ENCODE peak calls at places on chromosomes 2 and 18, in six cellular contexts. D is GM23248, R is Karpas-422, L is neuronal stem cell, G is hepatocyte, P is endothelial cell of umbilical vein. H is an unnamed sample. For H3K4me1, the result is how much of the 10 kb centered on the place peaks cover.

GRCh38 chr2:190180313-190181065 is 118.0 kb upstream of the MSTN start:
- DNase-seq in L (peak), P (peak), R (peak), G (peak), D (peak), H (peak)

GRCh38 chr2:1037066-1037465 is 86.4 kb downstream of the SNTG2 start:
- DNase-seq in G (no peak), R (no peak), L (no peak), D (peak), P (no peak), H (no peak)

GRCh38 chr18:43596106-43596712 is 318.9 kb upstream of the SYT4 start:
- DNase-seq in P (peak), L (peak), R (peak), D (peak), G (peak), H (peak)

GRCh38 chr2:73830871-73831401 is 2.2 kb downstream of the STAMBP start:
- DNase-seq in D (peak), P (peak), G (no peak), R (no peak), L (no peak), H (no peak)

GRCh38 chr18:76765649-76766048 is 56.7 kb upstream of the ZNF236 start:
- DNase-seq in L (no peak), D (peak), P (no peak), G (no peak), R (no peak), H (no peak)

GRCh38 chr18:58213445-58213844 is 169.4 kb downstream of the NEDD4L start:
- DNase-seq in L (no peak), G (no peak), P (no peak), R (no peak), D (peak), H (no peak)

GRCh38 chr2:109218087-109218791 is 89.2 kb downstream of the SH3RF3 start:
- DNase-seq in L (no peak), P (no peak), G (no peak), R (no peak), D (no peak), H (no peak)

GRCh38 chr2:33321236-33321731 is 155.2 kb upstream of the RASGRP3 start:
- DNase-seq in D (peak), L (no peak), R (no peak), G (no peak), P (no peak), H (no peak)

GRCh38 chr2:11330457-11331142 is 13.8 kb downstream of the ROCK2 start:
- DNase-seq in R (peak), G (no peak), L (no peak), D (peak), P (no peak), H (no peak)

GRCh38 chr2:42848270-42848669 is 55.9 kb upstream of the HAAO start:
- DNase-seq in G (no peak), L (no peak), P (no peak), D (no peak), R (no peak), H (no peak)

GRCh38 chr2:120904379-120904778 is 168.7 kb downstream of the GLI2 start:
- DNase-seq in G (no peak), R (no peak), P (no peak), D (no peak), L (no peak), H (no peak)

GRCh38 chr2:65313954-65314256 is 86.3 kb downstream of the ACTR2 start:
- DNase-seq in G (no peak), D (no peak), R (no peak), L (no peak), P (no peak), H (no peak)

GRCh38 chr2:138275881-138276280 is 225.7 kb upstream of the SPOPL start:
- DNase-seq in R (no peak), D (peak), P (no peak), G (peak), L (no peak), H (no peak)

GRCh38 chr2:233369897-233370758 is 15.8 kb downstream of the DGKD start:
- DNase-seq in D (no peak), P (no peak), R (no peak), L (no peak), G (no peak), H (no peak)

GRCh38 chr2:19767876-19768275 is 133.9 kb downstream of the TTC32 start:
- DNase-seq in G (no peak), P (no peak), R (no peak), L (no peak), D (no peak), H (no peak)

GRCh38 chr2:36058076-36058475 is 297.5 kb upstream of the CRIM1 start:
- DNase-seq in R (no peak), L (no peak), D (no peak), G (no peak), P (peak), H (no peak)

GRCh38 chr2:241234066-241234790 is 45.8 kb downstream of the ANO7 start:
- DNase-seq in R (no peak), G (no peak), D (no peak), L (no peak), P (no peak), H (no peak)
- H2AFZ ChIP-seq in R (no peak), G (no peak), D (no peak), L (no peak), P (no peak), H (no peak)

GRCh38 chr18:79030680-79031079 is 38.5 kb upstream of the ATP9B start:
- DNase-seq in L (no peak), D (no peak), R (no peak), P (no peak), G (no peak), H (no peak)
- H3K27ac ChIP-seq in L (no peak), D (no peak), R (no peak), P (no peak), G (no peak), H (no peak)

DNA sequence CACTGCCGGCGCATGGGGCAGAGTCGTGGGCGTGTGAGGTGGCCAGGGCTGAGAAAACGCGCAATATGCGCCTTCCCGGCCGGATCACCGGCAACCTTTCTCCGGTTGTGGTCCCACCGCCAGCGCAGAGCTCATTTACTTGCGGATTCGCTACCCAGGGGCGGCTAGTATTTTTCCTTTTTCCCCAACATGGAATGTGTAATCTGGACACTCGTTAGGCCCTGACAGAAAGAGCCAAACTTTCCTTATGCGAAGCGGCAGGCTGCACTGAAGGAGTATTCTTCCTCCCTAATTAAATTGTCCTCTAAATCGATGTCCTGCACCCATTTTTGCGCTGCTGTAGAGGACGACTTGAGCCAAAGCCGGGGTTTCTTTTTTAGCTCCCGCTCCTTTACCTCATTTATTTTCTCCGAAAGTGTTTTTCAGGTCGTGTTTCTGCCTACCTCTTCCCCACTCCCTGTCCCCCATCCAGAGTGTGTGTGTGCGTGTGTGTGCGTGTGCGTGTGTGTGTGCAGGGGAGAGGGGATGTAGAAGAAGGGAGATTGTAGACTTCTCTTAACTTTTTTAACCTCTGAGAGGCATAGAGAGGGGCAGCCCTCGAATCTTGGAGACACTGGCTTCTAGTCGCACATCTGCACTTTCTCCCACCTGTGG is 2.7 kb downstream of the OTX1 start:
- DNase-seq in L (no peak), R (no peak), D (no peak), P (no peak), G (no peak), H (peak)
- H3K4me1 ChIP-seq in L (under half), R (under half), D (under half), P (under half), G (under half), H (half or more)

GRCh38 chr2:40507429-40507828 is 55.5 kb upstream of the SLC8A1 start:
- DNase-seq in D (no peak), L (no peak), R (no peak), G (no peak), P (no peak), H (no peak)

GRCh38 chr2:40512246-40512645 is 60.4 kb upstream of the SLC8A1 start:
- DNase-seq in D (no peak), G (no peak), L (no peak), R (no peak), P (no peak), H (no peak)

GRCh38 chr2:40516604-40517003 is 64.7 kb upstream of the SLC8A1 start:
- DNase-seq in P (no peak), L (no peak), R (no peak), G (no peak), D (no peak), H (no peak)

GRCh38 chr2:40511661-40512213 is 59.8 kb upstream of the SLC8A1 start:
- DNase-seq in P (peak), D (peak), R (no peak), L (no peak), G (no peak), H (no peak)
- H2AFZ ChIP-seq in P (peak), D (peak), R (no peak), L (peak), G (no peak), H (peak)

GRCh38 chr18:32351014-32351413 is 119.7 kb downstream of the GAREM1 start:
- DNase-seq in D (peak), P (peak), R (no peak), L (no peak), G (no peak), H (no peak)
- H3K27ac ChIP-seq in D (peak), P (no peak), R (no peak), L (no peak), G (peak), H (no peak)

DNA sequence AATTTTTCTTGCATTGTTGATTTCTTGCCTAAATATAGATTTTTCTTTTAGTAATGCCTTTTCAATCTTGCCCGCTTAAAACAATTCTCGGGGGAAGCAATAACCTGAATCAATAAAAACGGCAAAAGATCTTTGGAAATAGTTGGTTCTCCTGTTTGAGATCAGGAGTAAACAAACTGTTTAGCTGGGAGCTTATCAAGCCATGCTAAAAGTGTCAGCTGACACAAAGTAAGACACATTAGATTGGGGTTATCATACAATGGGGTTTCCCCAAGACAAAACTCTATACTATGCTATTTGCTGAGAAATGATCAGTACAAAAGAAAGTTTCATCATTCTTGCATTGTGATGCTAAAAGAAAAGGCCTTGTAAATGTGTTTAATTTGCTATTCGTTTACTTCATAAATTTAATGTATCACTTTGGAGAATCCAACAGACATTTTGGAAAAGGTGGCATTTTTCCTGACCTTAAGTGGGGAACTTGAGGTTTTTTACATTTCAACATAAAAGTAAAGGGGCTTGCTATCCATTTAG is 46.5 kb downstream of the ATIC start:
- DNase-seq in R (no peak), G (no peak), D (peak), P (no peak), L (no peak), H (no peak)
- H3K4me1 ChIP-seq in R (under half), G (under half), D (under half), P (under half), L (under half), H (under half)

GRCh38 chr2:173943139-173943538 is 22.0 kb downstream of the SP3 start:
- DNase-seq in P (no peak), G (no peak), L (no peak), R (no peak), D (no peak), H (no peak)
- H2AFZ ChIP-seq in P (no peak), G (no peak), L (no peak), R (no peak), D (no peak), H (no peak)

DNA sequence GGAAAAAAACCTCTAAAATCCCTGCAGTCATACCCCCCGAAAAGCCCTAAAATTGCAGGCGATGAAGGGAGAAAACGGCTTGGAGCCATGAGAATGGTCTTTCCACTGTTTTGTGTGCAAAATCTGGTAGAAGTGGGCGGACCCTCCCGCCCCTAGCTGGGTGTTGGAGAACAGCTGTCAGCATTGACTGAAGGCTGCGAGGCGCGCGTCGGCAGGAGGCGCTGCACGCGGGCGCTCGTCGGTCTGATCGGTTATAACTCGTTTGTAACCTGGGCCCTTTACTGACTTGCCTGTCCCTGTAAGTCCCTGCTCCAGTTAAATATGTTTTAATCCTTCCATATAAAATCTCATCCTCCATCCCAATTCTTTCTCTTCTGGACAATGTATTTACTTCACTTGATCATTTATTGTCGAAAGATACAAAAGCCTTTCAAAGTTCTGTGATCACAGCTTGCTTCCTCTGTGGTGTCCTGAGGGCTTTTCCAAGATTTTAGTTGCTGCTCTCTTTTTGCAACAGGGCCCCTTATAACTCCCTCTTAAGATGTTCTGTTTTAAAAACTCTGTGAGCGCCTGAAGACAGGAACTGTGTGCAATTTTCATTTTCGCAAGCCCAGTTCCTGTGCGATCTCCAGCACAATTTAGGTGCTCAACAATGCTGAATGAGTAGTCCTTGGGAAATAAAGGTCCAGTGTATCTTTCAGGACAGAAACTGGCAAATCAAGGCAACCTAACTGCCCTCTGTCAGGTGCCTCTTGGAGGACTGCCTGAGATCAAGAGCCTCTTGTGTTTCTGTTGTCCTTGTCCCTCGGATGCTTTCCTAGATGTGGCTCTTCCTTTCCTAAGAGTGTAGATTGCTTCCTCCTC is 906 bp upstream of the HNRNPLL start:
- DNase-seq in D (peak), L (peak), R (peak), G (peak), P (peak), H (peak)
- H3K27ac ChIP-seq in D (peak), L (peak), R (peak), G (peak), P (peak), H (peak)

GRCh38 chr2:112627060-112628040 is 18.4 kb upstream of the SLC20A1 start:
- DNase-seq in L (no peak), G (peak), D (peak), R (no peak), P (peak), H (no peak)

GRCh38 chr2:112626604-112627059 is 19.1 kb upstream of the SLC20A1 start:
- DNase-seq in G (peak), D (peak), P (peak), R (peak), L (no peak), H (peak)

GRCh38 chr2:112623913-112624777 is 21.6 kb upstream of the SLC20A1 start:
- DNase-seq in R (no peak), P (peak), G (peak), L (no peak), D (peak), H (no peak)

GRCh38 chr2:112622528-112622849 is 23.2 kb upstream of the SLC20A1 start:
- DNase-seq in D (peak), R (no peak), L (no peak), P (no peak), G (peak), H (no peak)

DNA sequence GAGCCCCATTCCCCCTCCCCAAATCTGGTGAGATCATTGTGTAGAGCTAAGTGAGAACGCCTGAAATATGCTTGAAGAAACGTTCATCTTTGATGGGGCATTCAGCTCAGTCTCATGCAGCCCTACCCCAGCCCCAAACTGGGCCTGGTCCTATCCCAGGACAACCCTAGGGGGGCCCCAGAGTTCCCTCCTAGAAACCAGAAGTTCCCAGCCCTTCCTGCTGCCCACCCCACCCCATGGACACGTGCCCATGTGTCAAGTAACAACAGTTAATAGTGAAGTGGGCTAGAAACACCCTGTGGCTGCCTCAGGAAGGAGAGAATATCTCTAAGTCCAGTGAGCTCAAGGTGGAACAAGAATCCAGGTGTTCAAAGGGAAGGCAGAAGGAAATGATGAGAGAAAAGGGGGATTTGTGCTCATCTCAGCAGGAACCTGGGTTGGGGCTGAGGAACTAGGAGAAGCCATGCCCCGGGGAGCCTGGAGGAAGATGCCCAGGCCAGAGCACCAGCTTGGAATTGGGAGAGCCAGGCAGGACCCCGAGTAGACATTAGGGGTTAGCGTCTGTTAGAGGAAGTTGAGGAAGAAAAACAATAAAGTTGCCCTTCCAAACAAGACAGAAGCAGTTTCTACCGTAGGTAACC is 20.1 kb upstream of the SLC20A1 start:
- DNase-seq in D (peak), P (no peak), R (no peak), L (no peak), G (no peak), H (no peak)
- H3K4me1 ChIP-seq in D (half or more), P (half or more), R (under half), L (under half), G (under half), H (under half)